ENCODE peak calls at places on chromosomes 4 and X, in eight cellular contexts. Y is PC-3, V is astrocyte, H is suprapubic skin, G is GM13977, Z is uterus, N is glutamatergic neuron, K is epithelial cell of esophagus. P is an unnamed sample.

GRCh38 chr4:85860066-85860465 is 385.1 kb downstream of the ARHGAP24 start:
- DNase-seq in Y (peak), V (peak), H (no peak), G (no peak), Z (no peak), N (no peak), K (peak), P (peak)

GRCh38 chrX:25646156-25646555 is 492.0 kb upstream of the MAGEB18 start:
- DNase-seq in Y (no peak), V (no peak), H (no peak), G (no peak), Z (no peak), N (no peak), K (no peak), P (no peak)

GRCh38 chr4:112813790-112814189 is 176.8 kb downstream of the LARP7 start:
- DNase-seq in Y (no peak), V (peak), H (no peak), G (peak), Z (no peak), N (no peak), K (peak), P (peak)

GRCh38 chr4:15130441-15130840 is 128.2 kb downstream of the CPEB2 start:
- DNase-seq in Y (no peak), V (no peak), H (no peak), G (no peak), Z (no peak), N (no peak), K (no peak), P (no peak)

GRCh38 chr4:165621983-165622382 is 243.2 kb downstream of the CPE start:
- DNase-seq in Y (peak), V (peak), H (no peak), G (no peak), Z (no peak), N (no peak), K (peak), P (no peak)

GRCh38 chr4:26239796-26240195 is 81.0 kb upstream of the RBPJ start:
- DNase-seq in Y (no peak), V (no peak), H (no peak), G (no peak), Z (no peak), N (no peak), K (no peak), P (no peak)

GRCh38 chr4:40749717-40750460 is at the start of gene NSUN7:
- DNase-seq in Y (peak), V (peak), H (peak), G (peak), Z (peak), N (peak), K (peak), P (no peak)

GRCh38 chr4:71184195-71184781 is 154.5 kb upstream of the SLC4A4 start:
- DNase-seq in Y (peak), V (peak), H (no peak), G (peak), Z (peak), N (peak), K (peak), P (peak)

GRCh38 chrX:153640736-153641574 is 6.0 kb upstream of the DUSP9 start:
- DNase-seq in Y (no peak), V (no peak), H (no peak), G (peak), Z (no peak), N (no peak), K (no peak), P (no peak)

GRCh38 chr4:145907363-145907762 is 31.3 kb downstream of the ZNF827 start:
- DNase-seq in Y (no peak), V (no peak), H (no peak), G (no peak), Z (no peak), N (no peak), K (no peak), P (no peak)

GRCh38 chr4:37685211-37685725 is 908 bp downstream of the RELL1 start:
- DNase-seq in Y (no peak), V (peak), H (no peak), G (no peak), Z (peak), N (no peak), K (peak), P (peak)

GRCh38 chr4:38499101-38499500 is 164.9 kb upstream of the KLF3 start:
- DNase-seq in Y (no peak), V (peak), H (no peak), G (no peak), Z (no peak), N (no peak), K (no peak), P (no peak)

GRCh38 chr4:80215449-80216052 is 18.2 kb downstream of the PRDM8 start:
- DNase-seq in Y (peak), V (peak), H (no peak), G (peak), Z (no peak), N (no peak), K (peak), P (peak)

GRCh38 chr4:100295792-100296191 is 105.5 kb upstream of the DDIT4L start:
- DNase-seq in Y (no peak), V (peak), H (no peak), G (no peak), Z (no peak), N (no peak), K (peak), P (no peak)

GRCh38 chr4:8855781-8856245 is 15.8 kb downstream of the HMX1 start:
- DNase-seq in Y (no peak), V (no peak), H (no peak), G (no peak), Z (no peak), N (peak), K (no peak), P (no peak)
- TF ChIP-seq CTCF in Y (no peak), V (no peak), H (no peak), G (no peak), Z (no peak), N (no peak), K (no peak), P (peak)

GRCh38 chrX:15566244-15566643 is 34.5 kb downstream of the ACE2 start:
- DNase-seq in Y (peak), V (no peak), H (no peak), G (no peak), Z (no peak), N (no peak), K (no peak), P (no peak)
- TF ChIP-seq CTCF in Y (peak), V (no peak), H (no peak), G (no peak), Z (no peak), N (no peak), K (peak), P (no peak)

GRCh38 chr4:139806929-139807328 is 141.3 kb downstream of the MGST2 start:
- DNase-seq in Y (no peak), V (no peak), H (no peak), G (no peak), Z (no peak), N (no peak), K (no peak), P (no peak)
- TF ChIP-seq CTCF in Y (peak), V (no peak), H (no peak), G (peak), Z (no peak), N (no peak), K (no peak), P (no peak)

GRCh38 chr4:59994118-59994517 is 1206.0 kb upstream of the ADGRL3 start:
- DNase-seq in Y (no peak), V (no peak), H (no peak), G (no peak), Z (no peak), N (no peak), K (no peak), P (no peak)
- TF ChIP-seq CTCF in Y (peak), V (no peak), H (no peak), G (no peak), Z (no peak), N (no peak), K (no peak), P (no peak)

DNA sequence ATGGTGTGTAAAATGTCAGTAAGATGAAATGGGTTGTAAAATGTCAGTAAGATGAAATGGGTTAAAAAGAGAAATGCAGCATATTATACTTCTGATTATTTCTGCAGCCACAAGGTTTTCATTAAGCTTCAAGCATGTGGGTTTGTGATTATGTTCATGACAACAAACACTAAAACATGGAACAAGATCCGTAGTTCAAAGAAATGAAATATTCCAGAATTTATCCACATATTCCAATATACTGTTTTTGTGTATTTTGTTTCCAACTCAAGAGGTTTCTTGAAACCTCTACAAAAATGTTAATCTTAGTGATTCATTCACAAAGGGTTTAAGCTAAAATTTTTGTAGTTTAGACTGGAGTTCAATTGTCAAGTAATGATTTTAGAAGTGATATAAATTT is 84.0 kb downstream of the ADAMTS3 start:
- DNase-seq in Y (no peak), V (no peak), H (no peak), G (no peak), Z (no peak), N (no peak), K (no peak), P (no peak)
- TF ChIP-seq CTCF in Y (no peak), V (no peak), H (no peak), G (no peak), Z (no peak), N (no peak), K (no peak), P (no peak)

GRCh38 chr4:6716018-6716911 is at the start of gene BLOC1S4:
- DNase-seq in Y (peak), V (peak), H (peak), G (peak), Z (peak), N (peak), K (peak), P (peak)
- TF ChIP-seq CTCF in Y (no peak), V (no peak), H (no peak), G (no peak), Z (peak), N (no peak), K (no peak), P (peak)

GRCh38 chr4:94127707-94128328 is 79.8 kb upstream of the SMARCAD1 start:
- DNase-seq in Y (peak), V (peak), H (no peak), G (peak), Z (no peak), N (no peak), K (peak), P (peak)

GRCh38 chr4:94131212-94131611 is 76.5 kb upstream of the SMARCAD1 start:
- DNase-seq in Y (peak), V (no peak), H (no peak), G (no peak), Z (no peak), N (no peak), K (peak), P (no peak)

DNA sequence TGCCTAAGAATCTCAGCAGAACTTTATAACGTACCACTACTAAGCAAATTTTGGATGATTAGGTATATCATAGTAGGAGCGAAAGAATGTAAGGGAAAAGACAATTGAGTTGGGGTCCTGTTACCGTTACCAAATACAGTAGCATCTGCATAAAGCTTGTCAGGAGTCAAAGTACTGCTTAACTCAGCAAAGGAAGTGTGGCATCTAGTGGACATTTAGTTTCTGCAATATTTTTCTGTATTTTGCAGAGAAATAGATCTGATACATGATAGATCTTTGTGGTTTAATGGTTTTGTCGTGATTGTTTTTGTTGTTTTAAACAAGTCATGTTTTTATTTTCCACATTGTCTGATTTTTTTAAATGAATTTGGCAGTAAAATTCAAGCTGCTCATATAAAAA is 81.0 kb upstream of the SMARCAD1 start:
- DNase-seq in Y (peak), V (no peak), H (no peak), G (no peak), Z (no peak), N (no peak), K (peak), P (no peak)
- TF ChIP-seq CTCF in Y (peak), V (peak), H (no peak), G (peak), Z (no peak), N (no peak), K (peak), P (peak)

GRCh38 chrX:13938053-13938765 is 91.5 kb downstream of the GEMIN8 start:
- DNase-seq in Y (peak), V (no peak), H (no peak), G (peak), Z (no peak), N (peak), K (peak), P (no peak)

GRCh38 chrX:13939741-13940597 is 89.7 kb downstream of the GEMIN8 start:
- DNase-seq in Y (no peak), V (no peak), H (no peak), G (no peak), Z (no peak), N (no peak), K (no peak), P (no peak)

GRCh38 chrX:13936804-13937203 is 92.9 kb downstream of the GEMIN8 start:
- DNase-seq in Y (no peak), V (no peak), H (no peak), G (no peak), Z (no peak), N (no peak), K (no peak), P (no peak)

GRCh38 chrX:13938766-13939530 is 90.7 kb downstream of the GEMIN8 start:
- DNase-seq in Y (no peak), V (no peak), H (no peak), G (peak), Z (no peak), N (no peak), K (peak), P (no peak)

DNA sequence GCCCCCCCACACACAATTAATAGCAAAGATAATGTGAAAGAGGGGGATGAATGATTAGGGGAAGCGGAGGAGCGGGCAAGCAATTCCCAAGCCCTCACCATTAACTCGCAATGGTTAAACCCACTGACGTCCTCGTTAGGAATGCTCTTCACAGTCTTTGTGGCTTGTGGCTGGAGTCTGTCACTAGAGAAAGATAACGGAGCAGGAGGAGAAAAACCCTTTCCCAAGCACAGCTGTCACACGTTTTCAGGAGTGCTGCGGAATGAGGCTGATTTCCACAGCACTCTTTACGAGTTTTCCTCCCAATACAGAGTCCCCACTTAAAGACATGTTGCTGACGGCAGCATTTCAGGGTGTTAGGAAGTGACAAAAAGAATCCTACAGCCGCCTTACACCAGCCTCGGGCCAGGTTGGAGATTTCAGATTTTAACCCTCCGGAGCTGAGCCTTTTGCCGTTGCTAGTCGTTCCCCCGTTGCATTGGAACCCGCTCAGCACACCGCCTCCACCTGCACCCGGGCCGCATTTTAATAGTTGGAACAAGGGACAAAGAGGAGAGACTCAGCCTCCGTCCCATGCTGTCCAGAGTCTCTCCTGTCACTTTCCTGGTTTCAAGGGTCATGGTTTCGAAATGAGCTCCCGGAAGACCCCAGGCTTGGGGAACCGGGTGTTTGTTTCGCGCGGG is 92.2 kb downstream of the GEMIN8 start:
- DNase-seq in Y (no peak), V (peak), H (no peak), G (peak), Z (no peak), N (no peak), K (no peak), P (peak)
- TF ChIP-seq CTCF in Y (no peak), V (no peak), H (no peak), G (no peak), Z (no peak), N (no peak), K (no peak), P (no peak)

P was measured in HFFc6.